ENCODE peak calls at places on chromosomes 11 and 22, in nine cellular contexts. One of them, this sample, is unnamed.

GRCh38 chr11:35321532-35322320 is 97.6 kb downstream of the SLC1A2 start:
- DNase-seq in GM04504: peak; percentile 90
- DNase-seq in T-helper 1 cell: no peak
- DNase-seq in nephron progenitor cell: no peak
- DNase-seq in right lobe of liver: no peak
- DNase-seq in activated CD4-positive, alpha-beta T cell treated with anti-CD3 and anti-CD28 coated beads, Interleukin-2, amount 50 U/mL, for 24 hours: no peak
- DNase-seq in endothelial cell: no peak
- DNase-seq in NCI-H1105: peak; percentile 59
- DNase-seq in fibroblast of mammary gland: peak; percentile 93
- DNase-seq in this sample: no peak

GRCh38 chr11:125270711-125271110 is 106.2 kb downstream of the PKNOX2 start:
- DNase-seq in GM04504: no peak
- DNase-seq in T-helper 1 cell: no peak
- DNase-seq in nephron progenitor cell: no peak
- DNase-seq in right lobe of liver: no peak
- DNase-seq in activated CD4-positive, alpha-beta T cell treated with anti-CD3 and anti-CD28 coated beads, Interleukin-2, amount 50 U/mL, for 24 hours: no peak
- DNase-seq in endothelial cell: no peak
- DNase-seq in NCI-H1105: no peak
- DNase-seq in fibroblast of mammary gland: peak; percentile 47
- DNase-seq in this sample: peak; percentile 25

GRCh38 chr11:102836290-102836875 is 7.0 kb downstream of the MMP3 start:
- DNase-seq in GM04504: peak; percentile 59
- DNase-seq in T-helper 1 cell: no peak
- DNase-seq in nephron progenitor cell: no peak
- DNase-seq in right lobe of liver: no peak
- DNase-seq in activated CD4-positive, alpha-beta T cell treated with anti-CD3 and anti-CD28 coated beads, Interleukin-2, amount 50 U/mL, for 24 hours: no peak
- DNase-seq in endothelial cell: no peak
- DNase-seq in NCI-H1105: no peak
- DNase-seq in fibroblast of mammary gland: peak; percentile 74
- DNase-seq in this sample: peak; percentile 72

GRCh38 chr11:122923302-122923701 is 40.7 kb downstream of the JHY start:
- DNase-seq in GM04504: no peak
- DNase-seq in T-helper 1 cell: no peak
- DNase-seq in nephron progenitor cell: no peak
- DNase-seq in right lobe of liver: no peak
- DNase-seq in activated CD4-positive, alpha-beta T cell treated with anti-CD3 and anti-CD28 coated beads, Interleukin-2, amount 50 U/mL, for 24 hours: no peak
- DNase-seq in endothelial cell: no peak
- DNase-seq in NCI-H1105: no peak
- DNase-seq in fibroblast of mammary gland: peak; percentile 5
- DNase-seq in this sample: no peak

GRCh38 chr22:50044485-50045143 is 13.5 kb downstream of the TTLL8 start:
- DNase-seq in GM04504: no peak
- DNase-seq in T-helper 1 cell: no peak
- DNase-seq in nephron progenitor cell: no peak
- DNase-seq in right lobe of liver: no peak
- DNase-seq in activated CD4-positive, alpha-beta T cell treated with anti-CD3 and anti-CD28 coated beads, Interleukin-2, amount 50 U/mL, for 24 hours: no peak
- DNase-seq in endothelial cell: no peak
- DNase-seq in NCI-H1105: no peak
- DNase-seq in fibroblast of mammary gland: no peak
- DNase-seq in this sample: no peak

GRCh38 chr22:45208993-45209838 is 31.5 kb downstream of the KIAA0930 start:
- DNase-seq in GM04504: no peak
- DNase-seq in T-helper 1 cell: no peak
- DNase-seq in nephron progenitor cell: peak; percentile 59
- DNase-seq in right lobe of liver: no peak
- DNase-seq in activated CD4-positive, alpha-beta T cell treated with anti-CD3 and anti-CD28 coated beads, Interleukin-2, amount 50 U/mL, for 24 hours: no peak
- DNase-seq in endothelial cell: peak; percentile 57
- DNase-seq in NCI-H1105: peak; percentile 39
- DNase-seq in fibroblast of mammary gland: peak; percentile 93
- DNase-seq in this sample: peak; percentile 89

GRCh38 chr22:26477341-26477731 is 6.2 kb downstream of the HPS4 start:
- DNase-seq in GM04504: no peak
- DNase-seq in T-helper 1 cell: no peak
- DNase-seq in nephron progenitor cell: no peak
- DNase-seq in right lobe of liver: no peak
- DNase-seq in activated CD4-positive, alpha-beta T cell treated with anti-CD3 and anti-CD28 coated beads, Interleukin-2, amount 50 U/mL, for 24 hours: no peak
- DNase-seq in endothelial cell: no peak
- DNase-seq in NCI-H1105: no peak
- DNase-seq in fibroblast of mammary gland: no peak
- DNase-seq in this sample: peak; percentile 24

GRCh38 chr22:19290400-19291217 is 910 bp downstream of the CLTCL1 start:
- DNase-seq in GM04504: no peak
- DNase-seq in T-helper 1 cell: no peak
- DNase-seq in nephron progenitor cell: peak; percentile 25
- DNase-seq in right lobe of liver: no peak
- DNase-seq in activated CD4-positive, alpha-beta T cell treated with anti-CD3 and anti-CD28 coated beads, Interleukin-2, amount 50 U/mL, for 24 hours: no peak
- DNase-seq in endothelial cell: no peak
- DNase-seq in NCI-H1105: no peak
- DNase-seq in fibroblast of mammary gland: no peak
- DNase-seq in this sample: no peak

GRCh38 chr22:21621025-21621424 is 8.8 kb downstream of the YDJC start:
- DNase-seq in GM04504: no peak
- DNase-seq in T-helper 1 cell: no peak
- DNase-seq in nephron progenitor cell: no peak
- DNase-seq in right lobe of liver: no peak
- DNase-seq in activated CD4-positive, alpha-beta T cell treated with anti-CD3 and anti-CD28 coated beads, Interleukin-2, amount 50 U/mL, for 24 hours: no peak
- DNase-seq in endothelial cell: no peak
- DNase-seq in NCI-H1105: no peak
- DNase-seq in fibroblast of mammary gland: no peak
- DNase-seq in this sample: no peak

GRCh38 chr22:48492371-48493320 is 1335.0 kb downstream of the BRD1 start:
- DNase-seq in GM04504: peak; percentile 62
- DNase-seq in T-helper 1 cell: no peak
- DNase-seq in nephron progenitor cell: peak; percentile 70
- DNase-seq in right lobe of liver: peak; percentile 59
- DNase-seq in activated CD4-positive, alpha-beta T cell treated with anti-CD3 and anti-CD28 coated beads, Interleukin-2, amount 50 U/mL, for 24 hours: no peak
- DNase-seq in endothelial cell: peak; percentile 70
- DNase-seq in NCI-H1105: peak; percentile 72
- DNase-seq in fibroblast of mammary gland: peak; percentile 59
- DNase-seq in this sample: peak; percentile 85

GRCh38 chr11:57214494-57214893 is 22.6 kb downstream of the APLNR start:
- DNase-seq in GM04504: no peak
- DNase-seq in T-helper 1 cell: no peak
- DNase-seq in nephron progenitor cell: no peak
- DNase-seq in right lobe of liver: no peak
- DNase-seq in activated CD4-positive, alpha-beta T cell treated with anti-CD3 and anti-CD28 coated beads, Interleukin-2, amount 50 U/mL, for 24 hours: no peak
- DNase-seq in endothelial cell: no peak
- DNase-seq in NCI-H1105: no peak
- DNase-seq in fibroblast of mammary gland: peak; percentile 81
- DNase-seq in this sample: peak; percentile 77

GRCh38 chr11:131807876-131808275 is 437.5 kb downstream of the NTM start:
- DNase-seq in GM04504: no peak
- DNase-seq in T-helper 1 cell: no peak
- DNase-seq in nephron progenitor cell: no peak
- DNase-seq in right lobe of liver: no peak
- DNase-seq in activated CD4-positive, alpha-beta T cell treated with anti-CD3 and anti-CD28 coated beads, Interleukin-2, amount 50 U/mL, for 24 hours: no peak
- DNase-seq in endothelial cell: no peak
- DNase-seq in NCI-H1105: no peak
- DNase-seq in fibroblast of mammary gland: no peak
- DNase-seq in this sample: no peak

GRCh38 chr11:113475160-113475761 is at the start of gene DRD2:
- DNase-seq in GM04504: no peak
- DNase-seq in T-helper 1 cell: no peak
- DNase-seq in nephron progenitor cell: peak; percentile 73
- DNase-seq in right lobe of liver: no peak
- DNase-seq in activated CD4-positive, alpha-beta T cell treated with anti-CD3 and anti-CD28 coated beads, Interleukin-2, amount 50 U/mL, for 24 hours: no peak
- DNase-seq in endothelial cell: peak; percentile 24
- DNase-seq in NCI-H1105: no peak
- DNase-seq in fibroblast of mammary gland: no peak
- DNase-seq in this sample: peak; percentile 21

This sample was measured in choroid plexus epithelial cell.